ENCODE peak calls at places on chromosome 13, in six cellular contexts. M is IMR-90, X is K562, N is SK-N-SH, K is HepG2, Y is GM12878. W is an unnamed sample.

GRCh38 chr13:99265162-99265822 is 7.1 kb upstream of the GPR18 start:
- DNase-seq in Y (no peak), N (no peak), M (no peak), X (no peak), K (no peak), W (no peak)

GRCh38 chr13:101116826-101117225 is 299.5 kb downstream of the NALCN start:
- DNase-seq in X (no peak), Y (no peak), K (no peak), N (no peak), M (no peak), W (no peak)

GRCh38 chr13:68940049-68940448 is 1167.6 kb upstream of the ATXN8OS start:
- DNase-seq in Y (no peak), N (no peak), M (no peak), K (no peak), X (no peak), W (no peak)

GRCh38 chr13:89763011-89763410 is 1584.5 kb upstream of the MIR17HG start:
- DNase-seq in X (no peak), K (no peak), Y (no peak), N (no peak), M (no peak), W (no peak)

GRCh38 chr13:32636711-32637110 is 50.5 kb downstream of the PDS5B start:
- DNase-seq in M (no peak), X (no peak), Y (no peak), N (no peak), K (no peak), W (no peak)

GRCh38 chr13:78102121-78102677 is 183.6 kb upstream of the EDNRB start:
- DNase-seq in N (no peak), K (no peak), M (peak; percentile 52), X (no peak), Y (peak; percentile 5), W (no peak)

GRCh38 chr13:72677431-72677830 is 50.0 kb downstream of the MZT1 start:
- DNase-seq in Y (no peak), K (no peak), X (no peak), M (no peak), N (peak; percentile 26), W (no peak)

GRCh38 chr13:46521921-46522691 is 30.9 kb upstream of the LRCH1 start:
- DNase-seq in K (no peak), M (no peak), X (no peak), Y (no peak), N (peak; percentile 37), W (no peak)

GRCh38 chr13:34020388-34020787 is 202.4 kb downstream of the RFC3 start:
- DNase-seq in Y (no peak), K (no peak), N (no peak), X (no peak), M (no peak), W (no peak)

GRCh38 chr13:76937416-76937815 is 10.9 kb upstream of the ACOD1 start:
- DNase-seq in X (no peak), M (peak; percentile 97), K (no peak), Y (no peak), N (no peak), W (peak; percentile 35)

GRCh38 chr13:113886561-113887112 is 22.8 kb upstream of the GAS6 start:
- DNase-seq in Y (no peak), X (no peak), M (no peak), K (no peak), N (no peak), W (no peak)

GRCh38 chr13:29771247-29771646 is 79.2 kb downstream of the UBL3 start:
- DNase-seq in Y (no peak), K (peak; percentile 23), M (peak; percentile 49), X (no peak), N (peak; percentile 16), W (no peak)

GRCh38 chr13:64749301-64749700 is 2480.8 kb downstream of the PCDH9 start:
- DNase-seq in M (no peak), K (no peak), Y (no peak), X (no peak), N (no peak), W (no peak)

GRCh38 chr13:30364133-30364532 is 56.8 kb upstream of the KATNAL1 start:
- DNase-seq in K (no peak), N (peak; percentile 33), M (peak; percentile 60), X (peak; percentile 48), Y (no peak), W (no peak)

GRCh38 chr13:99619207-99619606 is 117.9 kb downstream of the TM9SF2 start:
- DNase-seq in Y (no peak), M (no peak), X (no peak), K (no peak), N (no peak), W (no peak)

GRCh38 chr13:81488021-81488420 is 1147.1 kb upstream of the SPRY2 start:
- DNase-seq in K (no peak), Y (no peak), M (no peak), X (no peak), N (no peak), W (no peak)

GRCh38 chr13:52387721-52388120 is 18.3 kb downstream of the THSD1 start:
- DNase-seq in Y (no peak), X (no peak), M (no peak), N (no peak), K (no peak), W (no peak)

GRCh38 chr13:86608739-86609138 is 809.5 kb upstream of the SLITRK6 start:
- DNase-seq in X (no peak), N (no peak), Y (no peak), M (no peak), K (no peak), W (no peak)

GRCh38 chr13:62453761-62454160 is 1038.1 kb upstream of the PCDH20 start:
- DNase-seq in Y (no peak), N (no peak), X (no peak), K (no peak), M (no peak), W (no peak)

GRCh38 chr13:99380921-99381645 is 73.9 kb upstream of the GPR183 start:
- DNase-seq in N (no peak), X (no peak), M (peak; percentile 7), Y (peak; percentile 82), K (no peak), W (no peak)

GRCh38 chr13:21672811-21673591 is 2.1 kb downstream of the FGF9 start:
- DNase-seq in Y (no peak), X (no peak), K (no peak), N (no peak), M (no peak), W (no peak)

GRCh38 chr13:94707400-94708021 is 4.8 kb downstream of the SOX21 start:
- DNase-seq in M (no peak), N (peak; percentile 68), X (peak; percentile 62), Y (no peak), K (no peak), W (peak; percentile 18)

GRCh38 chr13:104773775-104774174 is 1707.6 kb upstream of the SLC10A2 start:
- DNase-seq in N (peak; percentile 11), Y (peak; percentile 4), X (no peak), M (peak; percentile 54), K (peak; percentile 8), W (peak; percentile 1)

GRCh38 chr13:32638739-32639138 is 52.5 kb downstream of the PDS5B start:
- DNase-seq in N (no peak), Y (no peak), K (no peak), X (no peak), M (no peak), W (no peak)

GRCh38 chr13:32515246-32515645 is 23.3 kb downstream of the N4BP2L2 start:
- DNase-seq in K (no peak), N (no peak), M (peak; percentile 52), X (no peak), Y (no peak), W (no peak)

GRCh38 chr13:24269803-24270202 is 39.6 kb upstream of the C1QTNF9 start:
- DNase-seq in Y (no peak), X (no peak), M (peak; percentile 60), K (no peak), N (no peak), W (no peak)

GRCh38 chr13:25727250-25727649 is 324.6 kb downstream of the SHISA2 start:
- DNase-seq in M (no peak), N (no peak), X (no peak), Y (no peak), K (no peak), W (no peak)

GRCh38 chr13:41546372-41547252 is 89.3 kb downstream of the RGCC start:
- DNase-seq in M (peak; percentile 89), X (no peak), K (peak; percentile 21), Y (no peak), N (no peak), W (no peak)
- TF ChIP-seq SMC3 in M (no peak), X (no peak), K (no peak), Y (no peak), N (no peak), W (no peak)

DNA sequence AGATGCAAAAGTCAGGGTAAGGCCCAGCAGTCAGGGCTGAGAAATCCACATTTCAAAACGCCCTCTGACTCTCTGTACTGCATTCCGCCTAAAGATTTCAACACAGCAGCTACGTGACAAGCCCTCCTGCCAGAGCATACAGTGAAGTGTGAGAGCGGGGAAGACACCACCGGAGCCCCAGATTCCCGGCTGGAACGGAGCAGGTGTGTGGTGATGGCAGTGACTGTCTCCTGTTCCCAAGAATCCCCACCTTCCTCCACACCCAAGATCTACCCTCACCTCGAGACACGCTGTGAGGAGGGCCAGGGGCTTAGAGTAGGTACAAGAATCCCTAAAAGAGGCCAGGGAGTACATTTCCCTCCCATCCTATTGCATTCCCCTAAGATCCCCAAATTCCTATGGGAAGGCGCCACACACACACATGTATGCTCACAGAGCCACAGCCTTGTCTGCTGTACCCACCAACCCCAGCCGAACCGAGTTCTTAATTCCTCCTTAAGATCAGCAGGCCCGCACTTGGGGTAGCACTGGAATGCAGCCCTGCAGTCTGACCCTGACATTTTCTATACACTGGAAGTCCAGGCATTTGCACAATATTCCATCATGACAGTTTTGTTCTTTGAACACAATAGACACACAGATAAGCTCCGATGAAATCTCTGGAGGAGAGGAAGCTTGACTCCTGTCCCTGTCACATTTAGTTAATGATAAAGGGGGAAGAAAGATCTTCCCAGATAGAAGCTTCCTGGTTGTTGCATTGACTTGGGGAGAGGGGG is 102.9 kb downstream of the FOXO1 start:
- DNase-seq in M (no peak), Y (no peak), X (no peak), K (peak; percentile 97), N (peak; percentile 17), W (no peak)
- TF ChIP-seq SMC3 in M (no peak), Y (no peak), X (no peak), K (no peak), N (no peak), W (no peak)

GRCh38 chr13:109764474-109765292 is 21.7 kb downstream of the IRS2 start:
- DNase-seq in M (peak; percentile 21), K (no peak), Y (no peak), X (no peak), N (peak; percentile 64), W (no peak)
- TF ChIP-seq SMC3 in M (no peak), K (no peak), Y (no peak), X (no peak), N (peak; percentile 14), W (no peak)

GRCh38 chr13:102567857-102568256 is 28.9 kb upstream of the TPP2 start:
- DNase-seq in Y (no peak), N (no peak), M (no peak), X (no peak), K (no peak), W (no peak)

GRCh38 chr13:102564564-102564963 is 32.2 kb upstream of the TPP2 start:
- DNase-seq in Y (no peak), K (no peak), N (no peak), X (no peak), M (no peak), W (no peak)

GRCh38 chr13:102569488-102569887 is 27.3 kb upstream of the TPP2 start:
- DNase-seq in Y (no peak), K (no peak), N (no peak), X (no peak), M (peak; percentile 69), W (no peak)

GRCh38 chr13:102563267-102563666 is 33.5 kb upstream of the TPP2 start:
- DNase-seq in N (no peak), X (no peak), Y (no peak), K (no peak), M (no peak), W (no peak)

GRCh38 chr13:102566513-102566912 is 30.3 kb upstream of the TPP2 start:
- DNase-seq in X (no peak), Y (no peak), K (no peak), M (no peak), N (no peak), W (no peak)
- TF ChIP-seq SMC3 in X (no peak), Y (no peak), K (no peak), M (no peak), N (no peak), W (no peak)